ENCODE peak calls at places on chromosome 21, in six cellular contexts. One of them, this sample, is unnamed.

GRCh38 chr21:26788783-26789182 is 56.4 kb downstream of the ADAMTS1 start:
- DNase-seq in omental fat pad: no peak
- DNase-seq in A549: no peak
- DNase-seq in fibroblast of the aortic adventitia: peak
- DNase-seq in BJ: no peak
- DNase-seq in CD4-positive, alpha-beta T cell: no peak
- DNase-seq in this sample: no peak

GRCh38 chr21:34673006-34673405 is 4.2 kb downstream of the CLIC6 start:
- DNase-seq in omental fat pad: no peak
- DNase-seq in A549: no peak
- DNase-seq in fibroblast of the aortic adventitia: no peak
- DNase-seq in BJ: no peak
- DNase-seq in CD4-positive, alpha-beta T cell: no peak
- DNase-seq in this sample: no peak

GRCh38 chr21:36706951-36707762 is 8.2 kb downstream of the SIM2 start:
- DNase-seq in omental fat pad: no peak
- DNase-seq in A549: no peak
- DNase-seq in fibroblast of the aortic adventitia: peak
- DNase-seq in BJ: no peak
- DNase-seq in CD4-positive, alpha-beta T cell: no peak
- DNase-seq in this sample: no peak

GRCh38 chr21:33947451-33948095 is 32.0 kb upstream of the ATP5PO start:
- DNase-seq in omental fat pad: peak
- DNase-seq in A549: peak
- DNase-seq in fibroblast of the aortic adventitia: peak
- DNase-seq in BJ: peak
- DNase-seq in CD4-positive, alpha-beta T cell: peak
- DNase-seq in this sample: peak

GRCh38 chr21:26769613-26770188 is 75.5 kb downstream of the ADAMTS1 start:
- DNase-seq in omental fat pad: no peak
- DNase-seq in A549: peak
- DNase-seq in fibroblast of the aortic adventitia: peak
- DNase-seq in BJ: no peak
- DNase-seq in CD4-positive, alpha-beta T cell: no peak
- DNase-seq in this sample: no peak

GRCh38 chr21:35511298-35512162 is 462.4 kb upstream of the RUNX1 start:
- DNase-seq in omental fat pad: no peak
- DNase-seq in A549: no peak
- DNase-seq in fibroblast of the aortic adventitia: peak
- DNase-seq in BJ: no peak
- DNase-seq in CD4-positive, alpha-beta T cell: no peak
- DNase-seq in this sample: no peak

GRCh38 chr21:24217141-24217540 is 1390.1 kb downstream of the MRPL39 start:
- DNase-seq in omental fat pad: no peak
- DNase-seq in A549: no peak
- DNase-seq in fibroblast of the aortic adventitia: no peak
- DNase-seq in BJ: no peak
- DNase-seq in CD4-positive, alpha-beta T cell: no peak
- DNase-seq in this sample: no peak

GRCh38 chr21:37130971-37131370 is 57.9 kb downstream of the TTC3 start:
- DNase-seq in omental fat pad: no peak
- DNase-seq in A549: no peak
- DNase-seq in fibroblast of the aortic adventitia: peak
- DNase-seq in BJ: no peak
- DNase-seq in CD4-positive, alpha-beta T cell: no peak
- DNase-seq in this sample: no peak

GRCh38 chr21:34072145-34073031 is 990 bp upstream of the MRPS6 start:
- DNase-seq in omental fat pad: no peak
- DNase-seq in A549: no peak
- DNase-seq in fibroblast of the aortic adventitia: no peak
- DNase-seq in BJ: no peak
- DNase-seq in CD4-positive, alpha-beta T cell: no peak
- DNase-seq in this sample: no peak

GRCh38 chr21:25039461-25040380 is 567.6 kb downstream of the MRPL39 start:
- DNase-seq in omental fat pad: no peak
- DNase-seq in A549: no peak
- DNase-seq in fibroblast of the aortic adventitia: no peak
- DNase-seq in BJ: no peak
- DNase-seq in CD4-positive, alpha-beta T cell: no peak
- DNase-seq in this sample: no peak

GRCh38 chr21:38993561-38993960 is 187.8 kb downstream of the ETS2 start:
- DNase-seq in omental fat pad: peak
- DNase-seq in A549: peak
- DNase-seq in fibroblast of the aortic adventitia: peak
- DNase-seq in BJ: no peak
- DNase-seq in CD4-positive, alpha-beta T cell: no peak
- DNase-seq in this sample: no peak

GRCh38 chr21:40797881-40798280 is 49.1 kb downstream of the DSCAM start:
- DNase-seq in omental fat pad: no peak
- DNase-seq in A549: no peak
- DNase-seq in fibroblast of the aortic adventitia: no peak
- DNase-seq in BJ: peak
- DNase-seq in CD4-positive, alpha-beta T cell: no peak
- DNase-seq in this sample: no peak

GRCh38 chr21:40795313-40795712 is 51.6 kb downstream of the DSCAM start:
- DNase-seq in omental fat pad: no peak
- DNase-seq in A549: no peak
- DNase-seq in fibroblast of the aortic adventitia: no peak
- DNase-seq in BJ: no peak
- DNase-seq in CD4-positive, alpha-beta T cell: no peak
- DNase-seq in this sample: no peak

GRCh38 chr21:40800126-40800525 is 46.8 kb downstream of the DSCAM start:
- DNase-seq in omental fat pad: no peak
- DNase-seq in A549: no peak
- DNase-seq in fibroblast of the aortic adventitia: no peak
- DNase-seq in BJ: no peak
- DNase-seq in CD4-positive, alpha-beta T cell: no peak
- DNase-seq in this sample: no peak
- TF ChIP-seq CTCF in omental fat pad: no peak
- TF ChIP-seq CTCF in A549: no peak
- TF ChIP-seq CTCF in fibroblast of the aortic adventitia: no peak
- TF ChIP-seq CTCF in BJ: no peak
- TF ChIP-seq CTCF in CD4-positive, alpha-beta T cell: no peak
- TF ChIP-seq CTCF in this sample: no peak

GRCh38 chr21:40618216-40618615 is 228.7 kb downstream of the DSCAM start:
- DNase-seq in omental fat pad: no peak
- DNase-seq in A549: no peak
- DNase-seq in fibroblast of the aortic adventitia: no peak
- DNase-seq in BJ: no peak
- DNase-seq in CD4-positive, alpha-beta T cell: no peak
- DNase-seq in this sample: no peak

GRCh38 chr21:40620386-40621145 is 226.4 kb downstream of the DSCAM start:
- DNase-seq in omental fat pad: no peak
- DNase-seq in A549: no peak
- DNase-seq in fibroblast of the aortic adventitia: no peak
- DNase-seq in BJ: no peak
- DNase-seq in CD4-positive, alpha-beta T cell: no peak
- DNase-seq in this sample: no peak

GRCh38 chr21:40616377-40616704 is 230.6 kb downstream of the DSCAM start:
- DNase-seq in omental fat pad: no peak
- DNase-seq in A549: no peak
- DNase-seq in fibroblast of the aortic adventitia: no peak
- DNase-seq in BJ: no peak
- DNase-seq in CD4-positive, alpha-beta T cell: no peak
- DNase-seq in this sample: no peak

GRCh38 chr21:40615503-40616376 is 231.2 kb downstream of the DSCAM start:
- DNase-seq in omental fat pad: no peak
- DNase-seq in A549: no peak
- DNase-seq in fibroblast of the aortic adventitia: no peak
- DNase-seq in BJ: no peak
- DNase-seq in CD4-positive, alpha-beta T cell: no peak
- DNase-seq in this sample: no peak
- TF ChIP-seq CTCF in omental fat pad: no peak
- TF ChIP-seq CTCF in A549: no peak
- TF ChIP-seq CTCF in fibroblast of the aortic adventitia: no peak
- TF ChIP-seq CTCF in BJ: no peak
- TF ChIP-seq CTCF in CD4-positive, alpha-beta T cell: no peak
- TF ChIP-seq CTCF in this sample: no peak

GRCh38 chr21:29335720-29336119 is 37.0 kb downstream of the BACH1 start:
- DNase-seq in omental fat pad: no peak
- DNase-seq in A549: no peak
- DNase-seq in fibroblast of the aortic adventitia: peak
- DNase-seq in BJ: no peak
- DNase-seq in CD4-positive, alpha-beta T cell: no peak
- DNase-seq in this sample: no peak
- TF ChIP-seq CTCF in omental fat pad: no peak
- TF ChIP-seq CTCF in A549: no peak
- TF ChIP-seq CTCF in fibroblast of the aortic adventitia: no peak
- TF ChIP-seq CTCF in BJ: no peak
- TF ChIP-seq CTCF in CD4-positive, alpha-beta T cell: no peak
- TF ChIP-seq CTCF in this sample: no peak

GRCh38 chr21:43825936-43826622 is 36.7 kb downstream of the RRP1 start:
- DNase-seq in omental fat pad: no peak
- DNase-seq in A549: peak
- DNase-seq in fibroblast of the aortic adventitia: no peak
- DNase-seq in BJ: no peak
- DNase-seq in CD4-positive, alpha-beta T cell: no peak
- DNase-seq in this sample: no peak
- TF ChIP-seq CTCF in omental fat pad: no peak
- TF ChIP-seq CTCF in A549: no peak
- TF ChIP-seq CTCF in fibroblast of the aortic adventitia: peak
- TF ChIP-seq CTCF in BJ: peak
- TF ChIP-seq CTCF in CD4-positive, alpha-beta T cell: no peak
- TF ChIP-seq CTCF in this sample: peak

GRCh38 chr21:42537106-42537742 is 23.6 kb downstream of the SLC37A1 start:
- DNase-seq in omental fat pad: no peak
- DNase-seq in A549: peak
- DNase-seq in fibroblast of the aortic adventitia: no peak
- DNase-seq in BJ: no peak
- DNase-seq in CD4-positive, alpha-beta T cell: no peak
- DNase-seq in this sample: no peak
- TF ChIP-seq CTCF in omental fat pad: no peak
- TF ChIP-seq CTCF in A549: peak
- TF ChIP-seq CTCF in fibroblast of the aortic adventitia: peak
- TF ChIP-seq CTCF in BJ: peak
- TF ChIP-seq CTCF in CD4-positive, alpha-beta T cell: no peak
- TF ChIP-seq CTCF in this sample: peak

DNA sequence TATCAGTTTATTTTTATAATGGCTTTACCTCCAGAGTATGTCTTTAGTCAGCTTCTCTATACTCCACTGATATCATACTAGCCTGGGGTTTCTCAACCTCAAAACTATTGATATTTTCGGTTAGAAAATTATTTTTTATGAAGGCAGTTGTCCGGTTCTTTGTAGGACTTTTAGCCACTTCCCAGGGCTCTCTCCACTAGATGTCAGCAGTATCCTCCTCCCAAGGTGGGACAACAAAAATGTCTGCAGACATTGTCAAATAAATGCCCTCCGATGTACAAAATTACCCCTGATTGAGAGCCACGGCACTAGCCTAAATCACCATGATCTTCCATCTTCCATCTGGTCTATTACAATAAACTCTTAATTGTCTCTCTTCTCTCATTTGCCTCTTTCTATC is 4.1 kb upstream of the GRIK1 start:
- DNase-seq in omental fat pad: no peak
- DNase-seq in A549: no peak
- DNase-seq in fibroblast of the aortic adventitia: no peak
- DNase-seq in BJ: no peak
- DNase-seq in CD4-positive, alpha-beta T cell: no peak
- DNase-seq in this sample: no peak
- TF ChIP-seq CTCF in omental fat pad: no peak
- TF ChIP-seq CTCF in A549: no peak
- TF ChIP-seq CTCF in fibroblast of the aortic adventitia: no peak
- TF ChIP-seq CTCF in BJ: no peak
- TF ChIP-seq CTCF in CD4-positive, alpha-beta T cell: no peak
- TF ChIP-seq CTCF in this sample: peak

GRCh38 chr21:45357436-45358260 is 47.3 kb upstream of the COL18A1 start:
- DNase-seq in omental fat pad: no peak
- DNase-seq in A549: no peak
- DNase-seq in fibroblast of the aortic adventitia: no peak
- DNase-seq in BJ: no peak
- DNase-seq in CD4-positive, alpha-beta T cell: no peak
- DNase-seq in this sample: no peak
- TF ChIP-seq CTCF in omental fat pad: no peak
- TF ChIP-seq CTCF in A549: no peak
- TF ChIP-seq CTCF in fibroblast of the aortic adventitia: no peak
- TF ChIP-seq CTCF in BJ: no peak
- TF ChIP-seq CTCF in CD4-positive, alpha-beta T cell: no peak
- TF ChIP-seq CTCF in this sample: peak

GRCh38 chr21:45248301-45248892 is 39.3 kb downstream of the POFUT2 start:
- DNase-seq in omental fat pad: no peak
- DNase-seq in A549: no peak
- DNase-seq in fibroblast of the aortic adventitia: no peak
- DNase-seq in BJ: no peak
- DNase-seq in CD4-positive, alpha-beta T cell: no peak
- DNase-seq in this sample: peak
- TF ChIP-seq CTCF in omental fat pad: no peak
- TF ChIP-seq CTCF in A549: no peak
- TF ChIP-seq CTCF in fibroblast of the aortic adventitia: no peak
- TF ChIP-seq CTCF in BJ: no peak
- TF ChIP-seq CTCF in CD4-positive, alpha-beta T cell: no peak
- TF ChIP-seq CTCF in this sample: no peak

DNA sequence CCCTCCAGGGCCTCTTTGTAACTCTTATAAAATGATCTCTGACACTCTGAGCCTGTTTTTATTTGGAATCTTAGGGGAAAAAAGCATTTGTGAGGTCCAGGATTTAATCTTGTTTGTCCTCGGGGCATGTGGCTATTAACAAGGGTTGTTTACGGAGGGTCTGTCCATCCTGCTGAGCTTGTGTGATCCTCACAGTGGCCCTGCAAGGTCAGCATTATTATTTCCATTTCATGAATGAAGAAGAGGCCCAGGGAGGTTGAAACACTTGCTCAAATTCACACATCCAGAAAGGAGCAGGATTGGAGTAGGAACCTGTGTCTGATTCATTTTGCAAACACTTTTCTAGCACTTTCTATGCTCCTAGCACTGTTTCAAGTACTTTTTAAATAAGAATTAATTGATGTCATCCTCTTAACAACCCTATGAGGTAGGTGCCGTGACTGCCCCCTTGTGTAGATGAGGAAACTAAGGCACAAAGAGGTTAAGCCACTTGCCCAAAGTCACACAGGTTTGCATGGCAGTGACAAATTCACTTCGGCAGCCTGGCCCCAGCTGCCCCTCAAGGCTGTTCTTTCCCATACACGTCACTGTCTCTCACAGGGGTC is 178.9 kb downstream of the MIS18A start:
- DNase-seq in omental fat pad: no peak
- DNase-seq in A549: peak
- DNase-seq in fibroblast of the aortic adventitia: no peak
- DNase-seq in BJ: no peak
- DNase-seq in CD4-positive, alpha-beta T cell: no peak
- DNase-seq in this sample: no peak
- TF ChIP-seq CTCF in omental fat pad: no peak
- TF ChIP-seq CTCF in A549: no peak
- TF ChIP-seq CTCF in fibroblast of the aortic adventitia: no peak
- TF ChIP-seq CTCF in BJ: no peak
- TF ChIP-seq CTCF in CD4-positive, alpha-beta T cell: no peak
- TF ChIP-seq CTCF in this sample: peak

This sample was measured in progenitor cell of endocrine pancreas.